ENCODE peak calls at places on chromosomes 5 and 9, in ten cellular contexts. Z is right cardiac atrium; X is HuH-7.5; E is HEK293T; F is lung microvascular endothelial cell; L is CD4-positive, alpha-beta memory T cell; T is activated naive CD4-positive, alpha-beta T cell; B is brain microvascular endothelial cell; Q is anterior cingulate cortex; I is NCI-H1092. N is an unnamed sample.

GRCh38 chr5:164335837-164336236 is 830.4 kb downstream of the MAT2B start:
- DNase-seq in F (peak; percentile 73), X (no peak), T (no peak), Q (no peak), I (no peak), B (no peak), Z (no peak), L (no peak), E (no peak), N (no peak)

GRCh38 chr9:100473271-100474081 is 527 bp downstream of the TMEFF1 start:
- DNase-seq in L (peak; percentile 24), I (peak; percentile 30), X (peak; percentile 59), E (peak; percentile 55), F (peak; percentile 48), Q (no peak), T (no peak), Z (peak; percentile 17), B (no peak), N (peak; percentile 8)

GRCh38 chr9:129108805-129109370 is 1.7 kb downstream of the CRAT start:
- DNase-seq in X (no peak), I (no peak), L (no peak), E (no peak), T (no peak), F (no peak), Z (no peak), Q (no peak), B (no peak), N (no peak)

GRCh38 chr5:132489871-132490483 is 596 bp downstream of the IRF1 start:
- DNase-seq in B (no peak), E (peak; percentile 54), Z (peak; percentile 69), F (peak; percentile 62), L (no peak), T (no peak), I (no peak), X (peak; percentile 43), Q (no peak), N (no peak)

GRCh38 chr5:178644826-178645545 is 18.1 kb upstream of the CLK4 start:
- DNase-seq in I (no peak), B (peak; percentile 74), T (no peak), X (no peak), Z (no peak), L (no peak), F (peak; percentile 41), E (no peak), Q (no peak), N (no peak)

GRCh38 chr9:137369111-137369787 is 53.7 kb downstream of the EXD3 start:
- DNase-seq in B (no peak), E (no peak), T (no peak), X (no peak), L (no peak), Z (no peak), Q (no peak), I (no peak), F (no peak), N (no peak)

GRCh38 chr9:16099901-16100300 is 547.1 kb downstream of the CCDC171 start:
- DNase-seq in I (no peak), X (no peak), F (no peak), B (no peak), L (no peak), E (no peak), T (no peak), Q (no peak), Z (no peak), N (no peak)

GRCh38 chr5:59079622-59080620 is 497.0 kb downstream of the RAB3C start:
- DNase-seq in L (no peak), I (no peak), B (peak; percentile 97), E (no peak), T (no peak), Q (no peak), F (peak; percentile 92), Z (no peak), X (no peak), N (no peak)

GRCh38 chr9:35756743-35757526 is 2.9 kb upstream of the MSMP start:
- DNase-seq in F (peak; percentile 88), E (no peak), B (no peak), Z (peak; percentile 64), I (peak; percentile 86), Q (peak; percentile 31), L (peak; percentile 73), T (no peak), X (no peak), N (peak; percentile 54)

GRCh38 chr5:43225649-43226245 is 33.7 kb downstream of the NIM1K start:
- DNase-seq in L (no peak), T (no peak), Z (no peak), Q (no peak), B (no peak), X (no peak), E (no peak), I (no peak), F (no peak), N (no peak)

GRCh38 chr5:147985593-147985992 is 78.2 kb upstream of the SPINK5 start:
- DNase-seq in L (no peak), Z (no peak), X (no peak), Q (no peak), F (no peak), I (no peak), E (no peak), B (no peak), T (no peak), N (no peak)

GRCh38 chr9:71604197-71605063 is 163.9 kb downstream of the CEMIP2 start:
- DNase-seq in F (peak; percentile 81), T (peak; percentile 4), Q (peak; percentile 8), I (peak; percentile 1), B (peak; percentile 61), Z (peak; percentile 70), E (peak; percentile 61), L (peak; percentile 79), X (peak; percentile 43), N (peak; percentile 71)

GRCh38 chr9:96486351-96487029 is 36.5 kb downstream of the HABP4 start:
- DNase-seq in Z (peak; percentile 55), E (no peak), T (no peak), B (peak; percentile 78), Q (no peak), F (peak; percentile 22), X (no peak), I (no peak), L (no peak), N (no peak)